ENCODE peak calls at places on chromosomes 13 and 19, in six cellular contexts. B is activated CD4-positive, alpha-beta T cell treated with anti-CD3 and anti-CD28 coated beads, Interleukin-2, amount 50 U/mL, for 24 hours; S is left kidney; E is MCF 10A; D is nucleus accumbens; Z is posterior vena cava. C is an unnamed sample.

GRCh38 chr13:50129065-50129922 is 114.0 kb downstream of the KCNRG start:
- DNase-seq in B (no peak), S (peak), E (no peak), D (no peak), Z (no peak), C (no peak)

GRCh38 chr13:20425819-20426219 is 99.8 kb downstream of the CRYL1 start:
- DNase-seq in B (no peak), S (peak), E (no peak), D (no peak), Z (no peak), C (no peak)

GRCh38 chr13:65613004-65613403 is 1617.1 kb downstream of the PCDH9 start:
- DNase-seq in B (no peak), S (no peak), E (no peak), D (no peak), Z (no peak), C (no peak)

GRCh38 chr13:49421391-49421790 is 22.5 kb downstream of the CAB39L start:
- DNase-seq in B (no peak), S (peak), E (peak), D (no peak), Z (no peak), C (no peak)

GRCh38 chr19:41311072-41311471 is 1.1 kb downstream of the CCDC97 start:
- DNase-seq in B (no peak), S (peak), E (no peak), D (no peak), Z (no peak), C (no peak)

GRCh38 chr19:49988433-49988832 is 27.5 kb upstream of the SIGLEC11 start:
- DNase-seq in B (no peak), S (no peak), E (peak), D (no peak), Z (no peak), C (no peak)

GRCh38 chr13:41232715-41233114 is 30.7 kb downstream of the MTRF1 start:
- DNase-seq in B (no peak), S (no peak), E (no peak), D (no peak), Z (no peak), C (no peak)

GRCh38 chr13:29520671-29521070 is 74.8 kb downstream of the SLC7A1 start:
- DNase-seq in B (no peak), S (no peak), E (no peak), D (no peak), Z (peak), C (no peak)

GRCh38 chr19:8631425-8631819 is 989 bp downstream of the NFILZ start:
- DNase-seq in B (no peak), S (peak), E (no peak), D (no peak), Z (peak), C (no peak)

GRCh38 chr19:16497042-16497441 is 848 bp downstream of the C19orf44 start:
- DNase-seq in B (no peak), S (no peak), E (peak), D (no peak), Z (no peak), C (no peak)

GRCh38 chr19:6997679-6998445 is 23.4 kb downstream of the MBD3L2B start:
- DNase-seq in B (no peak), S (no peak), E (peak), D (no peak), Z (no peak), C (no peak)

GRCh38 chr13:44815507-44816074 is 173.7 kb downstream of the NUFIP1 start:
- DNase-seq in B (no peak), S (no peak), E (peak), D (peak), Z (no peak), C (no peak)

GRCh38 chr13:105070452-105070851 is 1465.0 kb downstream of the EFNB2 start:
- DNase-seq in B (no peak), S (no peak), E (no peak), D (no peak), Z (no peak), C (no peak)

GRCh38 chr13:31042084-31042483 is 109.6 kb downstream of the TEX26 start:
- DNase-seq in B (no peak), S (no peak), E (no peak), D (no peak), Z (no peak), C (no peak)

GRCh38 chr19:31255863-31256600 is 93.2 kb downstream of the TSHZ3 start:
- DNase-seq in B (no peak), S (no peak), E (no peak), D (no peak), Z (no peak), C (no peak)

GRCh38 chr19:2273356-2274184 is 8.4 kb downstream of the PEAK3 start:
- DNase-seq in B (peak), S (peak), E (peak), D (peak), Z (peak), C (peak)

GRCh38 chr19:13076320-13076719 is 26.3 kb downstream of the LYL1 start:
- DNase-seq in B (no peak), S (no peak), E (no peak), D (no peak), Z (no peak), C (no peak)

GRCh38 chr19:29576043-29576442 is 30.0 kb upstream of the POP4 start:
- DNase-seq in B (no peak), S (no peak), E (no peak), D (peak), Z (no peak), C (no peak)

GRCh38 chr13:100541882-100542545 is 46.6 kb downstream of the GGACT start:
- DNase-seq in B (no peak), S (no peak), E (no peak), D (no peak), Z (no peak), C (no peak)

GRCh38 chr19:50719566-50719965 is at the start of gene SHANK1:
- DNase-seq in B (no peak), S (peak), E (no peak), D (no peak), Z (no peak), C (no peak)

GRCh38 chr19:29576761-29577661 is 29.1 kb upstream of the POP4 start:
- DNase-seq in B (no peak), S (no peak), E (peak), D (no peak), Z (no peak), C (no peak)

GRCh38 chr19:19575411-19575810 is 37.3 kb downstream of the CILP2 start:
- DNase-seq in B (no peak), S (no peak), E (no peak), D (no peak), Z (no peak), C (no peak)

GRCh38 chr19:33727331-33728028 is 69.2 kb upstream of the KCTD15 start:
- DNase-seq in B (no peak), S (no peak), E (no peak), D (no peak), Z (peak), C (peak)

GRCh38 chr19:47405197-47405550 is 14.2 kb downstream of the MEIS3 start:
- DNase-seq in B (no peak), S (no peak), E (no peak), D (no peak), Z (no peak), C (no peak)

GRCh38 chr19:44741841-44742352 is 6.6 kb upstream of the BCL3 start:
- DNase-seq in B (no peak), S (peak), E (peak), D (peak), Z (peak), C (peak)

GRCh38 chr19:35015576-35016351 is 14.5 kb upstream of the SCN1B start:
- DNase-seq in B (no peak), S (no peak), E (no peak), D (no peak), Z (no peak), C (no peak)

GRCh38 chr13:28116736-28117135 is 16.4 kb upstream of the FLT3 start:
- DNase-seq in B (no peak), S (no peak), E (no peak), D (no peak), Z (no peak), C (no peak)

GRCh38 chr19:49793561-49793840 is 19.6 kb downstream of the FUZ start:
- DNase-seq in B (no peak), S (no peak), E (no peak), D (no peak), Z (no peak), C (no peak)